ENCODE peak calls at places on chromosomes 1 and 21, in ten cellular contexts. H is HTR-8/SVneo, W is OCI-M1, Y is stomach, S is hypothalamus, X is fibroblast of mammary gland, I is islet precursor cell, B is GM23338, N is mucosa of gallbladder, L is heart right ventricle. J is an unnamed sample.

GRCh38 chr1:40308036-40308727 is 8.9 kb downstream of the COL9A2 start:
- DNase-seq in N (no peak), W (no peak), S (peak), Y (peak), X (no peak), B (no peak), H (no peak), I (no peak), L (peak), J (peak)

GRCh38 chr1:172778461-172779455 is 119.9 kb downstream of the FASLG start:
- DNase-seq in N (no peak), Y (no peak), X (peak), S (no peak), I (no peak), B (peak), W (peak), L (no peak), H (peak), J (no peak)

GRCh38 chr1:204848579-204848978 is 22.1 kb upstream of the NFASC start:
- DNase-seq in I (no peak), H (no peak), N (no peak), S (no peak), X (no peak), B (no peak), L (no peak), Y (no peak), W (no peak), J (no peak)

GRCh38 chr1:117375327-117375726 is 8.1 kb downstream of the MAN1A2 start:
- DNase-seq in L (no peak), W (no peak), B (no peak), N (no peak), S (no peak), H (no peak), X (no peak), I (no peak), Y (no peak), J (no peak)

GRCh38 chr1:55153031-55153430 is 62.1 kb downstream of the USP24 start:
- DNase-seq in H (no peak), L (no peak), I (peak), B (no peak), W (no peak), X (no peak), Y (no peak), S (no peak), N (no peak), J (no peak)

GRCh38 chr1:211472724-211473123 is 19.2 kb downstream of the RD3 start:
- DNase-seq in N (no peak), B (no peak), I (no peak), X (no peak), L (no peak), H (no peak), Y (no peak), S (no peak), W (no peak), J (no peak)

GRCh38 chr1:118335372-118335771 is 150.3 kb upstream of the SPAG17 start:
- DNase-seq in S (no peak), W (peak), Y (no peak), H (no peak), B (no peak), X (peak), L (no peak), I (no peak), N (no peak), J (no peak)

GRCh38 chr1:27689423-27690173 is 17.6 kb upstream of the IFI6 start:
- DNase-seq in I (peak), Y (no peak), S (no peak), H (no peak), X (peak), B (no peak), W (no peak), L (no peak), N (no peak), J (no peak)

GRCh38 chr1:30043731-30044408 is 679.5 kb downstream of the MATN1 start:
- DNase-seq in W (no peak), B (no peak), H (no peak), Y (no peak), I (peak), L (no peak), X (no peak), S (no peak), N (no peak), J (no peak)

GRCh38 chr1:154975409-154976205 is 1.1 kb downstream of the CKS1B start:
- DNase-seq in I (peak), S (no peak), X (peak), H (no peak), Y (peak), L (peak), N (peak), B (peak), W (peak), J (no peak)

GRCh38 chr1:109493227-109493626 is 667 bp upstream of the CYB561D1 start:
- DNase-seq in X (peak), W (no peak), S (no peak), H (no peak), L (no peak), B (no peak), N (no peak), Y (no peak), I (no peak), J (no peak)

GRCh38 chr1:48127735-48128685 is 94.5 kb upstream of the SLC5A9 start:
- DNase-seq in I (no peak), S (no peak), N (no peak), Y (no peak), W (no peak), H (no peak), X (no peak), B (no peak), L (no peak), J (no peak)

GRCh38 chr1:28518745-28519341 is 13.0 kb downstream of the RCC1 start:
- DNase-seq in Y (no peak), W (peak), X (peak), I (no peak), L (no peak), H (no peak), N (no peak), B (no peak), S (no peak), J (no peak)

GRCh38 chr1:206513312-206514111 is 6.2 kb downstream of the RASSF5 start:
- DNase-seq in H (no peak), B (no peak), W (no peak), N (peak), S (peak), X (peak), I (no peak), L (peak), Y (no peak), J (no peak)

GRCh38 chr21:43832158-43832550 is 32.9 kb upstream of the AGPAT3 start:
- DNase-seq in I (no peak), L (no peak), X (no peak), S (no peak), H (no peak), B (no peak), Y (no peak), W (no peak), N (no peak), J (no peak)

GRCh38 chr1:94874423-94874822 is 52.5 kb downstream of the CNN3 start:
- DNase-seq in L (no peak), X (no peak), Y (no peak), H (no peak), I (no peak), B (no peak), S (no peak), N (no peak), W (no peak), J (no peak)

GRCh38 chr1:89407355-89407754 is 43.5 kb downstream of the GBP6 start:
- DNase-seq in N (no peak), L (no peak), W (peak), Y (no peak), X (peak), H (no peak), S (no peak), B (no peak), I (no peak), J (no peak)

GRCh38 chr1:237390798-237391197 is 348.8 kb downstream of the RYR2 start:
- DNase-seq in I (no peak), L (no peak), B (no peak), N (no peak), Y (no peak), X (peak), W (peak), H (no peak), S (no peak), J (no peak)

GRCh38 chr1:230250676-230251075 is 175.5 kb downstream of the PGBD5 start:
- DNase-seq in L (no peak), N (no peak), W (no peak), I (no peak), S (no peak), X (no peak), B (peak), Y (no peak), H (no peak), J (no peak)

GRCh38 chr1:205012416-205013140 is 30.4 kb upstream of the CNTN2 start:
- DNase-seq in N (no peak), S (no peak), X (no peak), L (no peak), W (no peak), Y (no peak), B (no peak), H (no peak), I (no peak), J (no peak)

GRCh38 chr1:198018529-198018928 is 101.4 kb downstream of the LHX9 start:
- DNase-seq in N (no peak), X (peak), H (peak), S (no peak), B (no peak), I (peak), Y (no peak), L (no peak), W (no peak), J (no peak)

GRCh38 chr21:28734522-28735175 is 258.0 kb downstream of the LTN1 start:
- DNase-seq in Y (no peak), B (no peak), S (no peak), I (no peak), W (no peak), H (no peak), N (no peak), L (no peak), X (no peak), J (no peak)

GRCh38 chr1:246117066-246117791 is 389.9 kb downstream of the SMYD3 start:
- DNase-seq in X (peak), Y (peak), S (no peak), B (peak), I (peak), L (no peak), H (peak), N (peak), W (peak), J (no peak)

GRCh38 chr1:159341736-159342135 is 39.6 kb downstream of the FCER1A start:
- DNase-seq in X (peak), L (no peak), N (no peak), B (peak), S (no peak), H (no peak), I (no peak), Y (no peak), W (peak), J (no peak)

GRCh38 chr21:15682182-15682895 is 47.4 kb upstream of the USP25 start:
- DNase-seq in I (no peak), B (no peak), N (no peak), Y (no peak), L (no peak), W (peak), X (peak), H (peak), S (no peak), J (no peak)

GRCh38 chr21:26522704-26523103 is 50.4 kb downstream of the CYYR1 start:
- DNase-seq in L (no peak), X (no peak), Y (no peak), B (no peak), W (no peak), S (no peak), H (no peak), I (no peak), N (no peak), J (no peak)

GRCh38 chr1:78176448-78176847 is 130.7 kb downstream of the GIPC2 start:
- DNase-seq in B (no peak), H (no peak), Y (no peak), N (no peak), I (no peak), S (no peak), X (peak), W (no peak), L (no peak), J (no peak)

GRCh38 chr1:56911539-56911938 is 54.3 kb downstream of the C8B start:
- DNase-seq in W (no peak), B (no peak), S (no peak), H (no peak), L (no peak), Y (no peak), X (peak), N (no peak), I (no peak), J (no peak)

GRCh38 chr21:18041012-18041411 is 203.6 kb upstream of the CHODL start:
- DNase-seq in L (no peak), B (peak), H (peak), I (peak), W (peak), X (peak), S (no peak), Y (no peak), N (no peak), J (no peak)

GRCh38 chr1:226882631-226883409 is 12.4 kb downstream of the PSEN2 start:
- DNase-seq in Y (no peak), I (no peak), N (no peak), L (no peak), H (peak), B (no peak), W (peak), X (peak), S (no peak), J (no peak)

GRCh38 chr1:219427989-219428388 is 184.9 kb downstream of the ZC3H11B start:
- DNase-seq in H (no peak), W (no peak), S (no peak), Y (no peak), B (no peak), X (no peak), N (no peak), I (no peak), L (no peak), J (no peak)

GRCh38 chr1:77095231-77095630 is 124.0 kb downstream of the PIGK start:
- DNase-seq in Y (no peak), I (no peak), H (no peak), N (no peak), W (no peak), S (no peak), L (no peak), X (no peak), B (no peak), J (no peak)

GRCh38 chr1:36966242-36966641 is 68.1 kb downstream of the GRIK3 start:
- DNase-seq in Y (no peak), X (no peak), B (peak), I (peak), N (peak), H (no peak), W (peak), L (peak), S (no peak), J (no peak)

GRCh38 chr1:113940365-113941244 is 11.5 kb downstream of the HIPK1 start:
- DNase-seq in Y (no peak), L (no peak), X (no peak), I (no peak), S (no peak), H (no peak), B (no peak), N (no peak), W (no peak), J (no peak)

GRCh38 chr1:20075345-20075744 is 5.4 kb downstream of the PLA2G5 start:
- DNase-seq in L (no peak), X (no peak), W (no peak), N (no peak), B (no peak), Y (no peak), I (no peak), S (no peak), H (no peak), J (no peak)

GRCh38 chr21:42818328-42818749 is 61.0 kb downstream of the WDR4 start:
- DNase-seq in X (peak), I (peak), N (peak), Y (peak), B (peak), H (no peak), W (peak), S (peak), L (peak), J (peak)

J was measured in posterior cingulate gyrus.